ENCODE peak calls at places on chromosomes 3 and 15, in nine cellular contexts. E is mammary epithelial cell; Y is heart left ventricle; B is CD8-positive, alpha-beta T cell; L is stomach; Z is osteoblast; W is A549; D is left ventricle myocardium inferior; T is body of pancreas. S is an unnamed sample.

GRCh38 chr3:155242342-155242741 is 51.1 kb downstream of the STRIT1 start:
- DNase-seq in E (peak; percentile 43), Y (no peak), B (no peak), L (no peak), Z (peak; percentile 52), W (no peak), D (no peak), T (no peak), S (no peak)

GRCh38 chr3:136038668-136039067 is 73.1 kb downstream of the PPP2R3A start:
- DNase-seq in E (no peak), Y (no peak), B (no peak), L (no peak), Z (no peak), W (no peak), D (no peak), T (no peak), S (no peak)

GRCh38 chr3:184541886-184542562 is 19.6 kb upstream of the EPHB3 start:
- DNase-seq in E (no peak), Y (no peak), B (no peak), L (no peak), Z (no peak), W (no peak), D (no peak), T (no peak), S (no peak)

GRCh38 chr15:93124126-93124525 is 35.1 kb upstream of the RGMA start:
- DNase-seq in E (no peak), Y (no peak), B (no peak), L (no peak), Z (no peak), W (no peak), D (no peak), T (no peak), S (no peak)

GRCh38 chr15:20340331-20340811 is 201.2 kb downstream of the GOLGA6L6 start:
- DNase-seq in E (peak; percentile 17), Y (peak; percentile 80), B (no peak), L (peak; percentile 51), Z (peak; percentile 92), W (no peak), D (peak; percentile 75), T (peak; percentile 51), S (peak; percentile 13)

GRCh38 chr3:194890086-194890485 is 204.4 kb downstream of the FAM43A start:
- DNase-seq in E (no peak), Y (no peak), B (no peak), L (no peak), Z (no peak), W (no peak), D (no peak), T (no peak), S (no peak)

GRCh38 chr15:96348112-96349027 is 17.9 kb downstream of the NR2F2 start:
- DNase-seq in E (no peak), Y (no peak), B (no peak), L (no peak), Z (no peak), W (no peak), D (no peak), T (no peak), S (no peak)

GRCh38 chr3:138675393-138675792 is 66.8 kb downstream of the FAIM start:
- DNase-seq in E (peak; percentile 14), Y (no peak), B (no peak), L (no peak), Z (no peak), W (peak; percentile 2), D (no peak), T (no peak), S (no peak)

GRCh38 chr3:188772886-188773285 is 398.9 kb upstream of the TPRG1 start:
- DNase-seq in E (no peak), Y (no peak), B (no peak), L (peak; percentile 61), Z (peak; percentile 90), W (peak; percentile 9), D (no peak), T (peak; percentile 63), S (no peak)

GRCh38 chr3:113018461-113019181 is 27.8 kb downstream of the GTPBP8 start:
- DNase-seq in E (peak; percentile 26), Y (no peak), B (no peak), L (no peak), Z (no peak), W (no peak), D (no peak), T (no peak), S (no peak)

GRCh38 chr15:49673861-49674260 is 53.0 kb downstream of the DTWD1 start:
- DNase-seq in E (no peak), Y (no peak), B (no peak), L (no peak), Z (no peak), W (no peak), D (no peak), T (no peak), S (no peak)

GRCh38 chr15:89822951-89823701 is 8.5 kb upstream of the ANPEP start:
- DNase-seq in E (peak; percentile 67), Y (no peak), B (no peak), L (no peak), Z (peak; percentile 89), W (no peak), D (no peak), T (no peak), S (no peak)

GRCh38 chr3:44913868-44914468 is 39.6 kb downstream of the TGM4 start:
- DNase-seq in E (peak; percentile 68), Y (peak; percentile 65), B (peak; percentile 51), L (peak; percentile 75), Z (no peak), W (peak; percentile 18), D (peak; percentile 56), T (peak; percentile 74), S (peak; percentile 54)

GRCh38 chr15:67957435-67958139 is 96.5 kb upstream of the PIAS1 start:
- DNase-seq in E (no peak), Y (no peak), B (no peak), L (no peak), Z (no peak), W (no peak), D (no peak), T (no peak), S (no peak)

GRCh38 chr15:80068578-80068977 is 9.1 kb downstream of the ZFAND6 start:
- DNase-seq in E (no peak), Y (no peak), B (no peak), L (no peak), Z (no peak), W (no peak), D (no peak), T (no peak), S (no peak)

GRCh38 chr3:64316971-64317370 is 91.7 kb upstream of the PRICKLE2 start:
- DNase-seq in E (peak; percentile 73), Y (no peak), B (no peak), L (no peak), Z (no peak), W (no peak), D (no peak), T (no peak), S (no peak)

GRCh38 chr3:50876947-50877346 is 202.2 kb downstream of the DOCK3 start:
- DNase-seq in E (no peak), Y (no peak), B (no peak), L (no peak), Z (no peak), W (no peak), D (no peak), T (no peak), S (no peak)

GRCh38 chr3:11221818-11222217 is 50.4 kb upstream of the ATG7 start:
- DNase-seq in E (no peak), Y (no peak), B (no peak), L (no peak), Z (no peak), W (no peak), D (no peak), T (no peak), S (no peak)
- TF ChIP-seq CTCF in E (no peak), Y (no peak), B (no peak), L (no peak), Z (peak; percentile 47), W (no peak), D (peak; percentile 16), T (no peak), S (no peak)

GRCh38 chr3:5023777-5024346 is 44.6 kb downstream of the BHLHE40 start:
- DNase-seq in E (no peak), Y (no peak), B (no peak), L (no peak), Z (no peak), W (no peak), D (no peak), T (no peak), S (no peak)

GRCh38 chr3:5021116-5021515 is 41.9 kb downstream of the BHLHE40 start:
- DNase-seq in E (no peak), Y (no peak), B (no peak), L (no peak), Z (no peak), W (no peak), D (no peak), T (no peak), S (no peak)

GRCh38 chr3:5022187-5022965 is 43.1 kb downstream of the BHLHE40 start:
- DNase-seq in E (peak; percentile 90), Y (no peak), B (no peak), L (no peak), Z (no peak), W (no peak), D (no peak), T (no peak), S (no peak)

GRCh38 chr3:5021571-5022092 is 42.4 kb downstream of the BHLHE40 start:
- DNase-seq in E (peak; percentile 92), Y (no peak), B (no peak), L (no peak), Z (peak; percentile 92), W (peak; percentile 76), D (no peak), T (no peak), S (no peak)

GRCh38 chr3:5022966-5023776 is 43.9 kb downstream of the BHLHE40 start:
- DNase-seq in E (peak; percentile 100), Y (peak; percentile 82), B (no peak), L (peak; percentile 34), Z (peak; percentile 88), W (peak; percentile 93), D (no peak), T (peak; percentile 64), S (no peak)
- H3K27ac ChIP-seq in E (peak overlapping the region; percentile 100), Y (peak overlapping the region; percentile 22), B (no peak overlapping the region), L (peak overlapping the region; percentile 46), Z (peak overlapping the region; percentile 98), W (peak overlapping the region; percentile 98), D (peak overlapping the region; percentile 42), T (peak overlapping the region; percentile 7), S (no peak overlapping the region)

GRCh38 chr3:34357461-34357860 is 559.0 kb downstream of the PDCD6IP start:
- DNase-seq in E (no peak), Y (no peak), B (no peak), L (no peak), Z (no peak), W (no peak), D (no peak), T (no peak), S (no peak)

GRCh38 chr3:34351857-34352545 is 553.6 kb downstream of the PDCD6IP start:
- DNase-seq in E (no peak), Y (no peak), B (no peak), L (no peak), Z (no peak), W (no peak), D (no peak), T (no peak), S (no peak)

GRCh38 chr3:34352932-34353331 is 554.5 kb downstream of the PDCD6IP start:
- DNase-seq in E (no peak), Y (no peak), B (no peak), L (no peak), Z (no peak), W (no peak), D (no peak), T (no peak), S (no peak)
- H3K9me3 ChIP-seq in E (no peaks in the 10 kb centered on the region), Y (no peaks in the 10 kb centered on the region), B (no peaks in the 10 kb centered on the region), L (no peaks in the 10 kb centered on the region), Z (no peaks in the 10 kb centered on the region), W (no peaks in the 10 kb centered on the region), D (no peaks in the 10 kb centered on the region), T (no peaks in the 10 kb centered on the region), S (no peaks in the 10 kb centered on the region)

GRCh38 chr3:149020839-149021252 is 29.5 kb downstream of the GYG1 start:
- DNase-seq in E (no peak), Y (no peak), B (no peak), L (no peak), Z (no peak), W (no peak), D (no peak), T (no peak), S (no peak)
- TF ChIP-seq CTCF in E (no peak), Y (no peak), B (no peak), L (no peak), Z (no peak), W (no peak), D (no peak), T (no peak), S (no peak)

S was measured in CD4-positive, alpha-beta T cell.